ENCODE peak calls at places on chromosome 10, in seven cellular contexts. C is IMR-90, Q is neural progenitor cell, M is transverse colon, D is aorta, B is GM23248, U is ovary. L is an unnamed sample.

GRCh38 chr10:88152720-88153119 is 289.3 kb downstream of the PTEN start:
- DNase-seq in D (no peak), U (no peak), Q (no peak), C (peak; percentile 97), M (no peak), B (peak; percentile 99), L (peak; percentile 77)

GRCh38 chr10:31134303-31134928 is 102.8 kb upstream of the ZNF438 start:
- DNase-seq in C (peak; percentile 92), M (peak; percentile 19), B (peak; percentile 58), D (no peak), U (no peak), Q (no peak), L (peak; percentile 77)

GRCh38 chr10:7082967-7083366 is 327.9 kb downstream of the SFMBT2 start:
- DNase-seq in D (no peak), C (peak; percentile 12), Q (peak; percentile 56), B (no peak), M (no peak), U (no peak), L (no peak)

GRCh38 chr10:131584286-131584685 is 272.8 kb upstream of the TCERG1L start:
- DNase-seq in B (no peak), C (no peak), Q (no peak), M (no peak), D (no peak), U (no peak), L (no peak)

GRCh38 chr10:44471410-44471809 is 86.5 kb upstream of the CXCL12 start:
- DNase-seq in Q (no peak), U (no peak), B (peak; percentile 43), D (no peak), C (no peak), M (no peak), L (peak; percentile 82)

GRCh38 chr10:31739146-31739545 is 189.5 kb downstream of the ARHGAP12 start:
- DNase-seq in M (no peak), C (no peak), Q (no peak), B (no peak), U (no peak), D (no peak), L (no peak)

GRCh38 chr10:43667317-43667731 is 18.6 kb upstream of the ZNF32 start:
- DNase-seq in U (no peak), Q (peak; percentile 69), D (no peak), C (peak; percentile 13), B (peak; percentile 67), M (no peak), L (peak; percentile 98)

GRCh38 chr10:78533093-78533492 is 499.4 kb downstream of the RPS24 start:
- DNase-seq in D (no peak), Q (no peak), B (no peak), U (no peak), C (no peak), M (no peak), L (no peak)

GRCh38 chr10:133263674-133264073 is 13.0 kb downstream of the ADAM8 start:
- DNase-seq in C (no peak), B (no peak), U (no peak), M (no peak), D (no peak), Q (no peak), L (no peak)

GRCh38 chr10:133264455-133264854 is 12.2 kb downstream of the ADAM8 start:
- DNase-seq in B (no peak), C (no peak), U (no peak), M (peak; percentile 70), Q (no peak), D (no peak), L (no peak)

GRCh38 chr10:133261726-133262325 is 14.8 kb downstream of the ADAM8 start:
- DNase-seq in C (peak; percentile 38), D (peak; percentile 97), Q (peak; percentile 86), M (peak; percentile 91), U (peak; percentile 97), B (peak; percentile 80), L (peak; percentile 98)

GRCh38 chr10:133260895-133261725 is 15.6 kb downstream of the ADAM8 start:
- DNase-seq in M (peak; percentile 71), U (peak; percentile 76), C (no peak), B (peak; percentile 76), D (peak; percentile 88), Q (peak; percentile 68), L (peak; percentile 94)

GRCh38 chr10:133262696-133263095 is 14.0 kb downstream of the ADAM8 start:
- DNase-seq in Q (no peak), M (peak; percentile 32), C (no peak), D (no peak), B (no peak), U (peak; percentile 65), L (no peak)
- H3K4me1 ChIP-seq in Q (peaks cover 9% of the 10 kb centered on the region), M (peaks cover 45% of the 10 kb centered on the region), C (peaks cover 21% of the 10 kb centered on the region), D (no peaks in the 10 kb centered on the region), B (peaks cover 16% of the 10 kb centered on the region), U (peaks cover 5% of the 10 kb centered on the region), L (peaks cover 23% of the 10 kb centered on the region)

DNA sequence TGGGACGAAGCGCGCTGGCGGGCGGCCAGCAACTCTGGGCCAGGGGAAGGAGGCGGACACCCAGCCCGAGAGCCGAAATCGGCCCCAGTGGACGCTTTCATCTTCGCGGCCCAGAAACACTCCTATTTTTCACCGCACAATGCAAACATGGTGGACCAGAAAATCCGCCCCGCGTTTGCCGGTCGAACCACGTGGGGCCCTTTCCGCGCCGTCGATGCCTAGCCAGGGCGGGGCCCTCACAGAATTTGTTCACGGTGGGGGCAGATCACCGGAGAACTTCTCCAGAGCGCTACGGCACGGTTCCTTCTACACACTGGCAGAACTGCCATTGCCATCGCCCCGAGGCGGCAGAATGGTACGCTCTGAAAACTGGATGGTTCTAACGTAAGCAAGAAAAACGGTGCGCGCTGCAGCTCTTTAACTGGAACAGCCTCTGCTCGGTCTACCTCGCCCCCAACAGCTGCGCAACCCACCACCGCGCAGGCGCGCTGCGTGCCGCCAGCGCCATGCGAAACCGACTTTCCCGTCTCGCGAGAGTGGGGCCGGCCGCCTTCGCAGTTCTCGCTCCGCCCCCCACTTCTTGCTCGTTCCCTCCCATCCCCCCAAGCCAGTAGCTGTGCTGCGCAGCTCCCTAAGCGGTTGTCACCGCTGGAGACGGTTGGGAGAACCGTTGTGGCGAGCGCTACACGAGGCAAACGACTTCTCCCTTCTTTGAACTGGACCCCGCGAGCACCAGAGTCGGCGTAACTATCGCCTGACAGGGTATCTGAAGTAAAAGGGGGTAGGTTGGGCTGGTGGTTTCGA is at the start of gene HNRNPH3:
- DNase-seq in U (peak; percentile 99), B (peak; percentile 100), Q (peak; percentile 100), M (peak; percentile 99), C (peak; percentile 97), D (peak; percentile 99), L (peak; percentile 96)
- H3K4me1 ChIP-seq in U (peaks cover 9% of the 10 kb centered on the region), B (peaks cover 42% of the 10 kb centered on the region), Q (peaks cover 48% of the 10 kb centered on the region), M (peaks cover 39% of the 10 kb centered on the region), C (peaks cover 12% of the 10 kb centered on the region), D (no peaks in the 10 kb centered on the region), L (peaks cover 57% of the 10 kb centered on the region)

GRCh38 chr10:22641743-22642142 is 72.6 kb downstream of the PIP4K2A start:
- DNase-seq in Q (no peak), B (no peak), C (no peak), M (no peak), U (no peak), D (no peak), L (no peak)
- H3K4me1 ChIP-seq in Q (peaks cover 35% of the 10 kb centered on the region), B (no peaks in the 10 kb centered on the region), C (peaks cover 3% of the 10 kb centered on the region), M (no peaks in the 10 kb centered on the region), U (no peaks in the 10 kb centered on the region), D (peaks cover 6% of the 10 kb centered on the region), L (no peaks in the 10 kb centered on the region)

DNA sequence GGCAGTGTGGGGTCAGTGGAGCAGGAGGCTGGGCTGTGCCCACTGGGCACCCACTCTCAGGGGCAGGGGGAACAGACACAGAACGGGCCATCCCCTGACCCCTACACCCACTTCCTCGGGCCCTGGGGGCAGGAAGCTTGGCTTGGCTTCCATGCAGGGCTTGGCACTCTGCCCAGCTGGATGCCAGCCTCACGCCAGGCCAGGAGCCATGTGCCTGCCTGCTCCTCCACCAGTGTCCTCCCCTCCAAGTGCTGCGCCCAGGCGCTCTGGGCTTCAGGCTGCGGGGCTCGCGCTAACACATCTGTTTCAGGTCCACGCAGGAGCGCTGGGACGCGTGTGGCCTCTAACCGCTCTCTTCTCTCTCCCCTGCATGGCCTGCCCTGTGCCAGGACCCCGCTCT is 12.7 kb downstream of the LDB3 start:
- DNase-seq in U (peak; percentile 29), Q (no peak), D (peak; percentile 90), B (no peak), C (no peak), M (no peak), L (no peak)
- H3K4me1 ChIP-seq in U (peaks cover 9% of the 10 kb centered on the region), Q (peaks cover 17% of the 10 kb centered on the region), D (peaks cover 5% of the 10 kb centered on the region), B (no peaks in the 10 kb centered on the region), C (peaks cover 10% of the 10 kb centered on the region), M (peaks cover 22% of the 10 kb centered on the region), L (no peaks in the 10 kb centered on the region)

GRCh38 chr10:121452581-121452980 is 145.7 kb downstream of the FGFR2 start:
- DNase-seq in U (no peak), D (no peak), M (no peak), C (no peak), Q (no peak), B (no peak), L (no peak)
- H3K4me1 ChIP-seq in U (no peaks in the 10 kb centered on the region), D (no peaks in the 10 kb centered on the region), M (no peaks in the 10 kb centered on the region), C (no peaks in the 10 kb centered on the region), Q (peaks cover 35% of the 10 kb centered on the region), B (no peaks in the 10 kb centered on the region), L (no peaks in the 10 kb centered on the region)

DNA sequence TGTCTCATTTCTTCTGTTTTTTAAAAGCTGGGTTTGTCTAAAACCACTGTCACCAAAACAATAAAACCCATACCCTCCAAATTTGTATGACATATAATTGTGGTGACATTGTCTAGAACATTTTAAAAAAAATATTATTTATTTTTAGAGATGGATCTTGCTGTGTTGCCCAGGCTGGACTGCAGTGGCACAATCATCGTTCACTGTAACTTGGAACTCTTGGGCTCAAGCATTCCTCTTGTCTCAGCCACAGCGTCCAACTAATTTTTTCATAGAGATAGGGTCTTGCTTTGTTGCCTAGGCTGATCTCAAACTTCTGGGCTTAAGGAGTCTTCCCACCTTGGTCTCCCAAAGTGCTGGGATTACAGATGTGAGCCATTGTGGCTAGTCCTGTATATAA is 116.5 kb downstream of the CCNY start:
- DNase-seq in B (no peak), D (no peak), C (no peak), M (no peak), U (no peak), Q (no peak), L (no peak)
- H3K4me1 ChIP-seq in B (peaks cover 47% of the 10 kb centered on the region), D (peaks cover 4% of the 10 kb centered on the region), C (peaks cover 42% of the 10 kb centered on the region), M (peaks cover 47% of the 10 kb centered on the region), U (peaks cover 38% of the 10 kb centered on the region), Q (peaks cover 19% of the 10 kb centered on the region), L (peaks cover 50% of the 10 kb centered on the region)

GRCh38 chr10:24723788-24724380 is at the start of gene ARHGAP21:
- DNase-seq in B (peak; percentile 84), C (peak; percentile 68), U (peak; percentile 77), D (peak; percentile 90), Q (peak; percentile 73), M (peak; percentile 76), L (peak; percentile 94)

GRCh38 chr10:24722676-24723385 is 856 bp downstream of the ARHGAP21 start:
- DNase-seq in D (peak; percentile 91), B (peak; percentile 84), M (peak; percentile 53), C (peak; percentile 40), Q (peak; percentile 88), U (peak; percentile 65), L (peak; percentile 90)

GRCh38 chr10:24721254-24722106 is 2.2 kb downstream of the ARHGAP21 start:
- DNase-seq in M (peak; percentile 46), B (peak; percentile 53), U (peak; percentile 39), D (peak; percentile 78), C (peak; percentile 12), Q (peak; percentile 54), L (no peak)

GRCh38 chr10:24723386-24723787 is 300 bp downstream of the ARHGAP21 start:
- DNase-seq in M (peak; percentile 39), D (no peak), Q (peak; percentile 88), U (peak; percentile 58), B (peak; percentile 74), C (peak; percentile 36), L (peak; percentile 88)

GRCh38 chr10:24722131-24722675 is 1.5 kb downstream of the ARHGAP21 start:
- DNase-seq in D (no peak), B (no peak), C (peak; percentile 18), M (no peak), Q (no peak), U (no peak), L (peak; percentile 65)
- H3K4me1 ChIP-seq in D (no peaks in the 10 kb centered on the region), B (peaks cover 25% of the 10 kb centered on the region), C (peaks cover 10% of the 10 kb centered on the region), M (peaks cover 28% of the 10 kb centered on the region), Q (peaks cover 43% of the 10 kb centered on the region), U (peaks cover 8% of the 10 kb centered on the region), L (peaks cover 39% of the 10 kb centered on the region)